ENCODE peak calls at places on chromosomes 7 and 10, in nine cellular contexts. G is tibial nerve; L is GM12864; D is CD4-positive, alpha-beta T cell; I is chondrocyte; P is A549; Y is SK-N-SH; M is natural killer cell; H is neural progenitor cell. K is an unnamed sample.
A peak's percentile ranks its signal among the peaks of the same experiment; 100 is the strongest.

GRCh38 chr10:89080660-89081059 is 90.1 kb downstream of the FAS start:
- DNase-seq in G (no peak), L (no peak), D (no peak), I (no peak), P (no peak), Y (no peak), M (no peak), H (no peak), K (no peak)

GRCh38 chr7:101166909-101167644 is 1.7 kb upstream of the VGF start:
- DNase-seq in G (no peak), L (no peak), D (no peak), I (no peak), P (no peak), Y (peak; percentile 78), M (no peak), H (peak; percentile 79), K (no peak)

GRCh38 chr7:6254891-6255290 is 17.5 kb downstream of the CYTH3 start:
- DNase-seq in G (no peak), L (no peak), D (no peak), I (no peak), P (no peak), Y (no peak), M (no peak), H (no peak), K (no peak)

GRCh38 chr10:3277566-3277965 is 105.0 kb upstream of the PITRM1 start:
- DNase-seq in G (no peak), L (no peak), D (no peak), I (no peak), P (no peak), Y (no peak), M (no peak), H (no peak), K (no peak)

GRCh38 chr7:122869260-122869659 is 17.0 kb downstream of the CADPS2 start:
- DNase-seq in G (no peak), L (no peak), D (no peak), I (no peak), P (no peak), Y (no peak), M (no peak), H (no peak), K (no peak)

GRCh38 chr10:126598009-126598408 is 72.5 kb downstream of the C10orf90 start:
- DNase-seq in G (no peak), L (no peak), D (no peak), I (no peak), P (peak; percentile 63), Y (peak; percentile 43), M (no peak), H (peak; percentile 66), K (no peak)

GRCh38 chr7:117669818-117670217 is 190.0 kb downstream of the CFTR start:
- DNase-seq in G (no peak), L (no peak), D (no peak), I (no peak), P (no peak), Y (no peak), M (no peak), H (peak; percentile 48), K (no peak)

GRCh38 chr7:32809871-32810270 is 81.7 kb downstream of the KBTBD2 start:
- DNase-seq in G (no peak), L (no peak), D (no peak), I (no peak), P (no peak), Y (no peak), M (no peak), H (no peak), K (no peak)

GRCh38 chr7:74656421-74656910 is 1.1 kb upstream of the GTF2I start:
- DNase-seq in G (peak; percentile 39), L (no peak), D (peak; percentile 63), I (peak; percentile 53), P (peak; percentile 44), Y (peak; percentile 84), M (no peak), H (peak; percentile 62), K (no peak)

GRCh38 chr7:123131556-123132345 is 68.0 kb downstream of the SLC13A1 start:
- DNase-seq in G (no peak), L (no peak), D (no peak), I (no peak), P (no peak), Y (no peak), M (no peak), H (no peak), K (no peak)

DNA sequence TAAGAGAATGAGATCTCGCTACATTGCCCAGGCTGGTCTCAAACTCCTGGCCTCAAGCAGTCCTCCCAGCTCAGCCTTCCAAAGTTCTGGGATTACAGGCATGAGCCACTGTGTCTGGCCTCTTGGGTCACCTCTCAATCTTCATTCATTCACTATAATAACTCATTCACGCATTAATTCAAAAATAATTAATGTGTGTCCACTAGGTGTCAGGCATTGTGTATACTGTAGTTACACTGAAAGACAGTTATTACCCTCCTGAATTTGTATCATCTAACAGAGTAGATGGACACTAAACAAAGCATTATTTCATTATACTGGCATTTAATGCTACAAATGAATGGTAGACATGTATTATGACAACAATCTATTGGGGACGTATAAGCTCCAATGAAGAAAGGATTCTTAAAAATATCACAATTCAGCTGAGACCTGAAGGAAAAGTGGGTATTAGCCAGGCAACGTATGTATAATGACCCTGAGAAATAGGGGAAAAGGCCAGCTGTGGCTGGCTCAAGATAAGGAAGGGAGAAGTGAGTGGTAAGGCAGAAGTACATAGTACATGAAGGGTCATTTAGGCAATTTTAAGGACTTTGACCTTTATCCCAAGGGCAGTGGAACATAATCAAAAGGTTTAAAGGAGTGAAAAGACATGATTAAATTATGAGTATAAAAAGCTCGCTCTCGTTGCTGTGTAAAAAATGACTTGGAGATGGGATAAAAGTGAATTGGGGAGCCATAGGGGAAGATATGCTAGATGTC is 150.7 kb downstream of the BTAF1 start:
- DNase-seq in G (no peak), L (no peak), D (no peak), I (no peak), P (peak; percentile 13), Y (no peak), M (no peak), H (no peak), K (no peak)
- TF ChIP-seq CTCF in G (no peak), L (no peak), D (no peak), I (peak; percentile 70), P (peak; percentile 26), Y (no peak), M (no peak), H (no peak), K (no peak)

GRCh38 chr7:47887016-47887640 is 61.1 kb downstream of the PKD1L1 start:
- DNase-seq in G (no peak), L (no peak), D (no peak), I (no peak), P (no peak), Y (no peak), M (no peak), H (no peak), K (no peak)

GRCh38 chr7:47890125-47890524 is 58.1 kb downstream of the PKD1L1 start:
- DNase-seq in G (no peak), L (no peak), D (no peak), I (no peak), P (no peak), Y (no peak), M (no peak), H (no peak), K (no peak)

GRCh38 chr7:47890606-47891005 is 57.7 kb downstream of the PKD1L1 start:
- DNase-seq in G (no peak), L (no peak), D (no peak), I (no peak), P (no peak), Y (no peak), M (no peak), H (no peak), K (no peak)

GRCh38 chr7:47889723-47890122 is 58.5 kb downstream of the PKD1L1 start:
- DNase-seq in G (no peak), L (no peak), D (no peak), I (no peak), P (no peak), Y (no peak), M (no peak), H (no peak), K (no peak)

DNA sequence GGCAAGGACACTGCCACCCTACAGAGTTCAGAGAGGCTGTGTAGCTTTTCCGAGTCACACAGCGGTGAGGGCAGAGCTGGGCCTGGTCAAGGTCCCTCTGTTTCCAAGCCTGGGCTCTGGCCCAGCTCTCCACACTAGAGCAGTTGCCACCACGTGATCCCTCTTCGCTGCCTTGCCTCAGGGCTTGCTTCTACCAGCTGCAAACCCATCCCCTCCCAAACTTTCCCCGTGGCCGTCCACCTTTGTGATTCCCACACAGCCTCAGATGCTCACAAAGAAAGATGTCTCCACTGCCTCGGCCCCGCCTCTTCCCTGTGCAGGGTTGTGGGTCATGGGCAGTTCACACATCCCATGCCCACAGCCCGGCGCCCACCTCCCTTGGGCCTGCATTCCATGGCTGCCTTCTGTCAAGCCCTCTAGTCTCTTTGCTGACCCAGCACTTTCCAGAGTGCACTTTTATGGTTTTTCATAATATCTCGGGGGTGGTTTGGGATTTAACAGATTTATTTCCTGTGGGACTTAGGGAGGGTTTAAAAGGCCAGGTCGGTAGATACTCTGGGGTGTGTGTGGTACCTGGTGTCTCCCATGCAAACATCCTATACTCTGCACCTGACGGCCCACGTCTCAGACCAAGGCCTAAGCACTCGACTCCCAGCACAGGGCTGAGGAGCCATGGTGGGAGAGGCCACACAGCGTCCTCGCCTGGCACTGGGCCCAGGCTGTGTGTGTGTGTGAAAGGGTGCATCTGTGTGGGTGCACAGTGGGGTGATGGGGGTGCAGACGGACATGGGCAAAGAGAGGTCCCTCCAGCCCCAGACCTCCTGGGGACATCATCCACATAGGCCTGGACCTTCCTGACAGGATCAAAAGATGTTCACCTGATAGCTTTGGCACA is 59.6 kb downstream of the PKD1L1 start:
- DNase-seq in G (no peak), L (no peak), D (no peak), I (no peak), P (no peak), Y (no peak), M (no peak), H (no peak), K (no peak)
- TF ChIP-seq CTCF in G (no peak), L (no peak), D (no peak), I (no peak), P (no peak), Y (no peak), M (no peak), H (no peak), K (no peak)

DNA sequence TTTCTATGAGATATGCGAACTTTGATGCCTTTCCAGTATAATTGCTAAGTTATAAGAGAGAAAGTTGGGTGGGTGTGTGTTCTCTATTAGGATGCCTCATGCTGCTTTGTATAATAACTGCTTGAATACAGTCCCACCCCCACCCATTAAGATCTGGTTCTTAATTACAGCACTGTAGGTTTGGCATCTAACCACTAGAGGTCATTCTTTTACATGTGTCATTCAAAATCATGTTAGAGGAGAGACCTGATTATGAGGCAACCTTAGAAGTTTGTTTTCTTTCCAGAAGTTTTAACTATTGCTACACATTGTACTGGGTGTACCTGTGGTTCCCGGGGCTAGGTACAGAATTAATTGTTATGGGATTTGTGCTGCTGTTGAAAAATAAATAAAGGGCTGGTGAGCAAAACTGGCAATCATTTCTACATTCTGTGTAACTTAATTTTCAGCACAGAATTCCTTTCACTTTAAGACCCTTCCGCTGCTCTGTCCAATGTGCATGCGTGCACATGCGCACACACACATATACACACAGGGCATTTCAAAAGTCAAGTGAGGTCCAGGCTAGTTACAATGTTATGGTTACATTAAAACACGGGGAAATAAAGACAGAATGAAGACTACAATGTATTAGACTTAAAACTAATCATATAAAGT is 1156.3 kb downstream of the SORCS3 start:
- DNase-seq in G (no peak), L (no peak), D (no peak), I (no peak), P (peak; percentile 11), Y (peak; percentile 48), M (no peak), H (peak; percentile 54), K (no peak)
- TF ChIP-seq CTCF in G (peak; percentile 52), L (peak; percentile 60), D (peak; percentile 32), I (peak; percentile 61), P (peak; percentile 27), Y (peak; percentile 39), M (no peak), H (peak; percentile 76), K (peak; percentile 67)

GRCh38 chr7:22296916-22297315 is 60.0 kb downstream of the RAPGEF5 start:
- DNase-seq in G (no peak), L (no peak), D (no peak), I (no peak), P (no peak), Y (no peak), M (no peak), H (no peak), K (no peak)
- TF ChIP-seq CTCF in G (no peak), L (peak; percentile 11), D (no peak), I (peak; percentile 68), P (no peak), Y (peak; percentile 50), M (no peak), H (no peak), K (no peak)